ENCODE peak calls at places on chromosomes 6 and 20, in eight cellular contexts. One of them, this sample, is unnamed.
A peak's percentile ranks its signal among the peaks of the same experiment; 100 is the strongest.

GRCh38 chr20:50373674-50374286 is 136.4 kb upstream of the PTPN1 start:
- DNase-seq in naive thymus-derived CD4-positive, alpha-beta T cell: no peak
- DNase-seq in upper lobe of right lung: no peak
- DNase-seq in pancreas: no peak
- DNase-seq in suprapubic skin: no peak
- DNase-seq in stomach: no peak
- DNase-seq in A549: peak; percentile 60
- DNase-seq in prostate gland: no peak
- DNase-seq in this sample: no peak

GRCh38 chr6:30814137-30815084 is 69.9 kb upstream of the DDR1 start:
- DNase-seq in A549: peak; percentile 60
- DNase-seq in upper lobe of right lung: no peak
- DNase-seq in prostate gland: no peak
- DNase-seq in naive thymus-derived CD4-positive, alpha-beta T cell: no peak
- DNase-seq in suprapubic skin: no peak
- DNase-seq in stomach: peak; percentile 35
- DNase-seq in pancreas: no peak
- DNase-seq in this sample: no peak

GRCh38 chr6:4979426-4979825 is 24.4 kb downstream of the RPP40 start:
- DNase-seq in suprapubic skin: no peak
- DNase-seq in A549: no peak
- DNase-seq in prostate gland: no peak
- DNase-seq in upper lobe of right lung: no peak
- DNase-seq in pancreas: no peak
- DNase-seq in stomach: no peak
- DNase-seq in naive thymus-derived CD4-positive, alpha-beta T cell: no peak
- DNase-seq in this sample: no peak

GRCh38 chr20:57619053-57619831 is 984 bp downstream of the ZBP1 start:
- DNase-seq in upper lobe of right lung: peak; percentile 75
- DNase-seq in prostate gland: no peak
- DNase-seq in naive thymus-derived CD4-positive, alpha-beta T cell: peak; percentile 80
- DNase-seq in pancreas: no peak
- DNase-seq in suprapubic skin: no peak
- DNase-seq in stomach: peak; percentile 60
- DNase-seq in A549: no peak
- DNase-seq in this sample: peak; percentile 50

GRCh38 chr20:36644032-36644712 is 1.8 kb downstream of the SLA2 start:
- DNase-seq in prostate gland: no peak
- DNase-seq in suprapubic skin: no peak
- DNase-seq in naive thymus-derived CD4-positive, alpha-beta T cell: peak; percentile 55
- DNase-seq in pancreas: no peak
- DNase-seq in A549: no peak
- DNase-seq in upper lobe of right lung: peak; percentile 60
- DNase-seq in stomach: no peak
- DNase-seq in this sample: no peak

GRCh38 chr6:143682805-143683204 is 5.0 kb downstream of the PHACTR2 start:
- DNase-seq in prostate gland: no peak
- DNase-seq in pancreas: no peak
- DNase-seq in A549: no peak
- DNase-seq in stomach: no peak
- DNase-seq in upper lobe of right lung: no peak
- DNase-seq in naive thymus-derived CD4-positive, alpha-beta T cell: no peak
- DNase-seq in suprapubic skin: no peak
- DNase-seq in this sample: no peak

GRCh38 chr6:26026833-26027490 is 60.3 kb upstream of the HFE start:
- DNase-seq in stomach: peak; percentile 93
- DNase-seq in suprapubic skin: peak; percentile 93
- DNase-seq in upper lobe of right lung: peak; percentile 93
- DNase-seq in pancreas: peak; percentile 93
- DNase-seq in prostate gland: peak; percentile 96
- DNase-seq in A549: peak; percentile 96
- DNase-seq in naive thymus-derived CD4-positive, alpha-beta T cell: peak; percentile 96
- DNase-seq in this sample: peak; percentile 99

GRCh38 chr6:141264101-141264500 is 868.6 kb upstream of the GJE1 start:
- DNase-seq in suprapubic skin: no peak
- DNase-seq in prostate gland: no peak
- DNase-seq in upper lobe of right lung: no peak
- DNase-seq in stomach: no peak
- DNase-seq in A549: peak; percentile 17
- DNase-seq in naive thymus-derived CD4-positive, alpha-beta T cell: no peak
- DNase-seq in pancreas: no peak
- DNase-seq in this sample: no peak

GRCh38 chr20:25553819-25554296 is 31.5 kb downstream of the NINL start:
- DNase-seq in upper lobe of right lung: no peak
- DNase-seq in suprapubic skin: no peak
- DNase-seq in stomach: no peak
- DNase-seq in A549: no peak
- DNase-seq in pancreas: no peak
- DNase-seq in naive thymus-derived CD4-positive, alpha-beta T cell: no peak
- DNase-seq in prostate gland: no peak
- DNase-seq in this sample: no peak

GRCh38 chr20:33635341-33635740 is 26.8 kb upstream of the C20orf144 start:
- DNase-seq in A549: no peak
- DNase-seq in prostate gland: no peak
- DNase-seq in pancreas: no peak
- DNase-seq in naive thymus-derived CD4-positive, alpha-beta T cell: no peak
- DNase-seq in suprapubic skin: no peak
- DNase-seq in upper lobe of right lung: no peak
- DNase-seq in stomach: no peak
- DNase-seq in this sample: no peak

GRCh38 chr6:111602481-111603404 is 2.9 kb downstream of the TRAF3IP2 start:
- DNase-seq in upper lobe of right lung: no peak
- DNase-seq in stomach: no peak
- DNase-seq in prostate gland: no peak
- DNase-seq in pancreas: no peak
- DNase-seq in A549: no peak
- DNase-seq in naive thymus-derived CD4-positive, alpha-beta T cell: no peak
- DNase-seq in suprapubic skin: no peak
- DNase-seq in this sample: peak; percentile 56

GRCh38 chr20:33305591-33306057 is 22.6 kb downstream of the BPIFB1 start:
- DNase-seq in upper lobe of right lung: no peak
- DNase-seq in suprapubic skin: no peak
- DNase-seq in stomach: no peak
- DNase-seq in A549: peak; percentile 35
- DNase-seq in prostate gland: no peak
- DNase-seq in naive thymus-derived CD4-positive, alpha-beta T cell: no peak
- DNase-seq in pancreas: no peak
- DNase-seq in this sample: no peak

GRCh38 chr6:71375676-71376075 is 87.1 kb downstream of the OGFRL1 start:
- DNase-seq in naive thymus-derived CD4-positive, alpha-beta T cell: no peak
- DNase-seq in pancreas: no peak
- DNase-seq in stomach: no peak
- DNase-seq in prostate gland: no peak
- DNase-seq in suprapubic skin: no peak
- DNase-seq in upper lobe of right lung: no peak
- DNase-seq in A549: peak; percentile 35
- DNase-seq in this sample: no peak

GRCh38 chr6:16676376-16676775 is 84.9 kb downstream of the ATXN1 start:
- DNase-seq in A549: no peak
- DNase-seq in pancreas: no peak
- DNase-seq in prostate gland: no peak
- DNase-seq in naive thymus-derived CD4-positive, alpha-beta T cell: no peak
- DNase-seq in upper lobe of right lung: no peak
- DNase-seq in stomach: no peak
- DNase-seq in suprapubic skin: no peak
- DNase-seq in this sample: no peak
- H3K4me1 ChIP-seq in A549: peaks cover 58% of the 10 kb centered on the region
- H3K4me1 ChIP-seq in pancreas: peaks cover 22% of the 10 kb centered on the region
- H3K4me1 ChIP-seq in prostate gland: peaks cover 6% of the 10 kb centered on the region
- H3K4me1 ChIP-seq in naive thymus-derived CD4-positive, alpha-beta T cell: peaks cover 8% of the 10 kb centered on the region
- H3K4me1 ChIP-seq in upper lobe of right lung: peaks cover 28% of the 10 kb centered on the region
- H3K4me1 ChIP-seq in stomach: peaks cover 23% of the 10 kb centered on the region
- H3K4me1 ChIP-seq in suprapubic skin: peaks cover 42% of the 10 kb centered on the region
- H3K4me1 ChIP-seq in this sample: no peaks in the 10 kb centered on the region

GRCh38 chr6:150764638-150765456 is 100.7 kb upstream of the MTHFD1L start:
- DNase-seq in suprapubic skin: no peak
- DNase-seq in A549: no peak
- DNase-seq in naive thymus-derived CD4-positive, alpha-beta T cell: no peak
- DNase-seq in stomach: no peak
- DNase-seq in upper lobe of right lung: no peak
- DNase-seq in pancreas: no peak
- DNase-seq in prostate gland: no peak
- DNase-seq in this sample: no peak

GRCh38 chr6:150767585-150768164 is 97.8 kb upstream of the MTHFD1L start:
- DNase-seq in upper lobe of right lung: no peak
- DNase-seq in naive thymus-derived CD4-positive, alpha-beta T cell: no peak
- DNase-seq in suprapubic skin: no peak
- DNase-seq in pancreas: no peak
- DNase-seq in A549: no peak
- DNase-seq in prostate gland: no peak
- DNase-seq in stomach: no peak
- DNase-seq in this sample: no peak

GRCh38 chr6:150765457-150765764 is 100.1 kb upstream of the MTHFD1L start:
- DNase-seq in pancreas: no peak
- DNase-seq in stomach: no peak
- DNase-seq in A549: no peak
- DNase-seq in suprapubic skin: no peak
- DNase-seq in prostate gland: no peak
- DNase-seq in naive thymus-derived CD4-positive, alpha-beta T cell: no peak
- DNase-seq in upper lobe of right lung: no peak
- DNase-seq in this sample: no peak

GRCh38 chr6:150767161-150767560 is 98.3 kb upstream of the MTHFD1L start:
- DNase-seq in A549: no peak
- DNase-seq in prostate gland: no peak
- DNase-seq in pancreas: no peak
- DNase-seq in naive thymus-derived CD4-positive, alpha-beta T cell: no peak
- DNase-seq in upper lobe of right lung: no peak
- DNase-seq in stomach: no peak
- DNase-seq in suprapubic skin: no peak
- DNase-seq in this sample: no peak

DNA sequence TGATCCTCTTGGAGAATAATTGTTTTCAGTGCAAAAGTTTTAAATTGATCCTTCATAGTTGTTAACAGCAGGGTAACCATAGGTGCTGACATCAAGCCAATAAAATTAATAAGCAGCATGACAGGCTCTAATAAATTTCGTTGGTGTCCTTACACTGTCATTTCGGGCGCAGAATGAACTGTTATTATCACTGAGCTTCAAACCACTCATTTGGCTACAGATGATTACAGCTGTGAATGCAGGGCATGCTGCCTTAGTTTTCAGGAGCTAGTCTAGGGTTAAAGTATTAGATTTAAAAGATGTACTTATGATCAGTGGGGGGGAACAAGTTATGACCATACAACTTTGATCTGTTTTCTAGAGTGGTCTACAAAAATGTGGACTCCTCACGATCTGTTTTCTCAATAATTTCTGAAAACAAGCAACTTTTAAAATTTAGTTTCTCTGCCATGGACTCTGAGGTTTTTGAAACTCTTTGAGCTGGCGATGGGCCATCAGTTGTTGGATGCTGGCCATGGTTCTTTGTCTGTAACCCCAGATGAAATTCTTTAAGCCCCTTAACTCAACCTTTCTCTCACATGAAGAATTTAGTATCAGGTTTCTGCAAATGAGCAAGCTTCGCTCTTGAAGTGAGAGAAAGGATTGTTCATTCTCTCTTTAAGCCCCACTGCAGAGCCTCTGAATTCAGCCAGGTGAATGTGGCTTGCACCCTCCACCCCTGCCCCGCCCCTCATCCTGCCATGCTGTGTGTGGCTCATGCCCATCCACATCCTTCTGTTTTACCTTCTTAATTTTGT is 99.1 kb upstream of the MTHFD1L start:
- DNase-seq in A549: no peak
- DNase-seq in naive thymus-derived CD4-positive, alpha-beta T cell: no peak
- DNase-seq in stomach: no peak
- DNase-seq in suprapubic skin: no peak
- DNase-seq in pancreas: no peak
- DNase-seq in upper lobe of right lung: no peak
- DNase-seq in prostate gland: no peak
- DNase-seq in this sample: no peak
- H3K4me1 ChIP-seq in A549: no peaks in the 10 kb centered on the region
- H3K4me1 ChIP-seq in naive thymus-derived CD4-positive, alpha-beta T cell: no peaks in the 10 kb centered on the region
- H3K4me1 ChIP-seq in stomach: peaks cover 4% of the 10 kb centered on the region
- H3K4me1 ChIP-seq in suprapubic skin: peaks cover 29% of the 10 kb centered on the region
- H3K4me1 ChIP-seq in pancreas: no peaks in the 10 kb centered on the region
- H3K4me1 ChIP-seq in upper lobe of right lung: peaks cover 11% of the 10 kb centered on the region
- H3K4me1 ChIP-seq in prostate gland: no peaks in the 10 kb centered on the region
- H3K4me1 ChIP-seq in this sample: no peaks in the 10 kb centered on the region

DNA sequence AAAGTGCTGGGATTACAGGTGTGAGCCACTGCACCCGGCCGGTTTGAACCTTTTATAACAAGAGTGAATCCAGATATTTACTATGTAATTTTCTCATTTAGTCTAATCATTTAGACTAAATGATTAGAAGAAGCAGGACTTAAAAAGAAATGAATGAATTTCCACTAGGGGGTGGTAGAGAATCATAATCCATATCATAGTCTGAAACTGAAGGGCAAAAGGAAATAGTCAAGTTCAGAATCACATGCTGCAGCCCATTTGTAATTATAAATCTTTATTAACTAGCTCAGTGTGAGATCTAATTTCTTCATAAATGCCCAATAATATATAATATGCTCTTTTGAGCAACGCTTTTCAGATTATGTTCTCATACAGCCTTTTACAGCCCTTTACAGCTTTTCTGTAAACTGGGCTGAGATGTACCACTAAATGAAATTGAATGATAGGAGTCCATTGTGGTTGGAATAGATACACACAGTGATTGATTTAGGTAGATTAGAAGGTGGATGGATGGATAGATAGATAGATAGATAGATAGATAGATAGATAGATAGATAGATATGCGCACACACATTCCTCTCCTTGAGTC is 31.8 kb downstream of the PSMB9 start:
- DNase-seq in pancreas: no peak
- DNase-seq in prostate gland: no peak
- DNase-seq in upper lobe of right lung: no peak
- DNase-seq in naive thymus-derived CD4-positive, alpha-beta T cell: peak; percentile 72
- DNase-seq in A549: peak; percentile 66
- DNase-seq in stomach: no peak
- DNase-seq in suprapubic skin: no peak
- DNase-seq in this sample: no peak
- H3K4me1 ChIP-seq in pancreas: no peaks in the 10 kb centered on the region
- H3K4me1 ChIP-seq in prostate gland: no peaks in the 10 kb centered on the region
- H3K4me1 ChIP-seq in upper lobe of right lung: peaks cover 6% of the 10 kb centered on the region
- H3K4me1 ChIP-seq in naive thymus-derived CD4-positive, alpha-beta T cell: no peaks in the 10 kb centered on the region
- H3K4me1 ChIP-seq in A549: peaks cover 16% of the 10 kb centered on the region
- H3K4me1 ChIP-seq in stomach: no peaks in the 10 kb centered on the region
- H3K4me1 ChIP-seq in suprapubic skin: no peaks in the 10 kb centered on the region
- H3K4me1 ChIP-seq in this sample: no peaks in the 10 kb centered on the region

GRCh38 chr6:24194968-24195700 is 69.1 kb downstream of the NRSN1 start:
- DNase-seq in naive thymus-derived CD4-positive, alpha-beta T cell: no peak
- DNase-seq in stomach: no peak
- DNase-seq in upper lobe of right lung: no peak
- DNase-seq in prostate gland: no peak
- DNase-seq in pancreas: no peak
- DNase-seq in A549: no peak
- DNase-seq in suprapubic skin: no peak
- DNase-seq in this sample: no peak

GRCh38 chr6:24196198-24196597 is 70.2 kb downstream of the NRSN1 start:
- DNase-seq in suprapubic skin: no peak
- DNase-seq in pancreas: no peak
- DNase-seq in A549: no peak
- DNase-seq in upper lobe of right lung: no peak
- DNase-seq in stomach: no peak
- DNase-seq in naive thymus-derived CD4-positive, alpha-beta T cell: no peak
- DNase-seq in prostate gland: no peak
- DNase-seq in this sample: no peak

GRCh38 chr6:24193364-24193763 is 67.3 kb downstream of the NRSN1 start:
- DNase-seq in stomach: no peak
- DNase-seq in suprapubic skin: no peak
- DNase-seq in pancreas: no peak
- DNase-seq in upper lobe of right lung: no peak
- DNase-seq in naive thymus-derived CD4-positive, alpha-beta T cell: no peak
- DNase-seq in A549: no peak
- DNase-seq in prostate gland: no peak
- DNase-seq in this sample: no peak

GRCh38 chr6:24197892-24198291 is 71.9 kb downstream of the NRSN1 start:
- DNase-seq in upper lobe of right lung: no peak
- DNase-seq in stomach: no peak
- DNase-seq in naive thymus-derived CD4-positive, alpha-beta T cell: no peak
- DNase-seq in A549: no peak
- DNase-seq in prostate gland: no peak
- DNase-seq in suprapubic skin: no peak
- DNase-seq in pancreas: no peak
- DNase-seq in this sample: no peak
- H3K4me1 ChIP-seq in upper lobe of right lung: no peaks in the 10 kb centered on the region
- H3K4me1 ChIP-seq in stomach: no peaks in the 10 kb centered on the region
- H3K4me1 ChIP-seq in naive thymus-derived CD4-positive, alpha-beta T cell: no peaks in the 10 kb centered on the region
- H3K4me1 ChIP-seq in A549: no peaks in the 10 kb centered on the region
- H3K4me1 ChIP-seq in prostate gland: no peaks in the 10 kb centered on the region
- H3K4me1 ChIP-seq in suprapubic skin: no peaks in the 10 kb centered on the region
- H3K4me1 ChIP-seq in pancreas: peaks cover 4% of the 10 kb centered on the region
- H3K4me1 ChIP-seq in this sample: peaks cover 4% of the 10 kb centered on the region

This sample was measured in colonic mucosa.